ENCODE peak calls at places on chromosomes 3 and 15, in five cellular contexts. F, M, C, B and I are unnamed samples.
A peak's percentile ranks its signal among the peaks of the same experiment; 100 is the strongest.

GRCh38 chr3:66499881-66500574 is 794 bp downstream of the LRIG1 start:
- DNase-seq in F (peak; percentile 43), M (peak; percentile 82), C (peak; percentile 64), B (peak; percentile 38), I (no peak)

GRCh38 chr3:12508316-12508715 is 24.0 kb downstream of the TSEN2 start:
- DNase-seq in F (no peak), M (no peak), C (no peak), B (no peak), I (peak; percentile 58)

GRCh38 chr15:80183886-80184285 is 31.1 kb downstream of the FAH start:
- DNase-seq in F (no peak), M (no peak), C (peak; percentile 65), B (no peak), I (peak; percentile 21)

GRCh38 chr15:67241132-67241855 is 13.2 kb downstream of the AAGAB start:
- DNase-seq in F (no peak), M (no peak), C (peak; percentile 29), B (no peak), I (peak; percentile 6)

GRCh38 chr15:68031406-68031805 is 22.7 kb upstream of the PIAS1 start:
- DNase-seq in F (no peak), M (no peak), C (no peak), B (no peak), I (no peak)

GRCh38 chr3:183254816-183255730 is 2.0 kb downstream of the B3GNT5 start:
- DNase-seq in F (peak; percentile 20), M (no peak), C (peak; percentile 33), B (no peak), I (no peak)

GRCh38 chr15:35986072-35986666 is 440.2 kb upstream of the DPH6 start:
- DNase-seq in F (no peak), M (no peak), C (no peak), B (no peak), I (no peak)

GRCh38 chr3:123297627-123297899 is 95.8 kb downstream of the SEC22A start:
- DNase-seq in F (no peak), M (no peak), C (peak; percentile 86), B (no peak), I (peak; percentile 48)

GRCh38 chr15:73345658-73346057 is 23.1 kb downstream of the HCN4 start:
- DNase-seq in F (no peak), M (no peak), C (no peak), B (no peak), I (no peak)

GRCh38 chr15:35071071-35071470 is 14.0 kb downstream of the NANOGP8 start:
- DNase-seq in F (no peak), M (no peak), C (no peak), B (no peak), I (no peak)

GRCh38 chr3:1082024-1082633 is 10.7 kb upstream of the CNTN6 start:
- DNase-seq in F (no peak), M (no peak), C (peak; percentile 25), B (no peak), I (peak; percentile 82)

GRCh38 chr3:140068512-140068911 is 133.5 kb downstream of the CLSTN2 start:
- DNase-seq in F (no peak), M (no peak), C (no peak), B (no peak), I (no peak)

GRCh38 chr15:69824075-69824876 is 273.4 kb downstream of the TLE3 start:
- DNase-seq in F (no peak), M (no peak), C (no peak), B (no peak), I (no peak)

GRCh38 chr15:69346112-69346511 is 47.4 kb downstream of the PAQR5 start:
- DNase-seq in F (no peak), M (no peak), C (no peak), B (no peak), I (no peak)

GRCh38 chr3:133944181-133944580 is 48.5 kb upstream of the RAB6B start:
- DNase-seq in F (no peak), M (no peak), C (no peak), B (no peak), I (no peak)

GRCh38 chr3:89049119-89049518 is 58.3 kb upstream of the EPHA3 start:
- DNase-seq in F (no peak), M (no peak), C (peak; percentile 18), B (no peak), I (peak; percentile 80)

GRCh38 chr15:89893696-89894450 is at the start of gene AP3S2:
- DNase-seq in F (peak; percentile 90), M (peak; percentile 96), C (peak; percentile 89), B (peak; percentile 89), I (peak; percentile 95)

GRCh38 chr3:170363471-170363994 is 6.0 kb downstream of the SKIL start:
- DNase-seq in F (no peak), M (no peak), C (no peak), B (no peak), I (no peak)

GRCh38 chr3:16982439-16982838 is 97.7 kb downstream of the PLCL2 start:
- DNase-seq in F (no peak), M (no peak), C (no peak), B (no peak), I (no peak)

GRCh38 chr15:67024322-67024997 is 40.9 kb upstream of the SMAD3 start:
- DNase-seq in F (peak; percentile 50), M (no peak), C (no peak), B (no peak), I (peak; percentile 59)